ENCODE peak calls at places on chromosomes 12 and 14, in four cellular contexts. V is T-helper 2 cell, B is left ventricle myocardium superior, Y is A549. R is an unnamed sample.
A peak's percentile ranks its signal among the peaks of the same experiment; 100 is the strongest.

GRCh38 chr14:92035890-92036289 is 4.0 kb downstream of the TRIP11 start:
- DNase-seq in V (no peak), B (no peak), Y (no peak), R (no peak)

GRCh38 chr12:40336573-40337199 is 111.9 kb downstream of the LRRK2 start:
- DNase-seq in V (no peak), B (no peak), Y (peak; percentile 27), R (peak; percentile 2)

GRCh38 chr14:104358528-104359300 is 220.3 kb downstream of the KIF26A start:
- DNase-seq in V (no peak), B (peak; percentile 24), Y (no peak), R (no peak)

GRCh38 chr12:93614917-93615596 is 42.6 kb downstream of the SOCS2 start:
- DNase-seq in V (no peak), B (no peak), Y (no peak), R (no peak)

GRCh38 chr12:114747156-114747555 is 63.2 kb upstream of the TBX3 start:
- DNase-seq in V (no peak), B (no peak), Y (no peak), R (no peak)

GRCh38 chr12:129696952-129697351 is 206.9 kb downstream of the TMEM132D start:
- DNase-seq in V (no peak), B (no peak), Y (peak; percentile 9), R (no peak)

GRCh38 chr12:47946413-47947107 is 16.8 kb upstream of the TMEM106C start:
- DNase-seq in V (no peak), B (no peak), Y (no peak), R (no peak)

GRCh38 chr12:116863275-116863767 is 17.9 kb downstream of the HRK start:
- DNase-seq in V (no peak), B (no peak), Y (peak; percentile 65), R (peak; percentile 52)

GRCh38 chr12:42921741-42922511 is 332.4 kb upstream of the PRICKLE1 start:
- DNase-seq in V (no peak), B (no peak), Y (peak; percentile 18), R (no peak)

GRCh38 chr14:102509744-102510615 is at the start of gene ANKRD9:
- DNase-seq in V (peak; percentile 77), B (peak; percentile 98), Y (peak; percentile 93), R (peak; percentile 85)

GRCh38 chr12:100995201-100995600 is 200.6 kb downstream of the ANO4 start:
- DNase-seq in V (no peak), B (no peak), Y (no peak), R (no peak)

GRCh38 chr12:4530982-4531586 is 7.6 kb upstream of the RAD51AP1 start:
- DNase-seq in V (no peak), B (no peak), Y (no peak), R (no peak)

GRCh38 chr14:94598506-94598815 is 13.7 kb upstream of the SERPINA3 start:
- DNase-seq in V (no peak), B (no peak), Y (no peak), R (no peak)

GRCh38 chr12:121657305-121658008 is 12.0 kb downstream of the MORN3 start:
- DNase-seq in V (no peak), B (no peak), Y (no peak), R (no peak)

GRCh38 chr12:29492884-29493283 is 4.6 kb downstream of the OVCH1 start:
- DNase-seq in V (no peak), B (no peak), Y (no peak), R (no peak)

GRCh38 chr14:67512463-67513134 is 20.5 kb upstream of the PLEKHH1 start:
- DNase-seq in V (no peak), B (no peak), Y (no peak), R (no peak)

GRCh38 chr12:50637870-50638481 is 125.9 kb upstream of the ATF1 start:
- DNase-seq in V (no peak), B (no peak), Y (peak; percentile 54), R (peak; percentile 40)

GRCh38 chr12:1612196-1612595 is 16.8 kb upstream of the WNT5B start:
- DNase-seq in V (no peak), B (no peak), Y (no peak), R (no peak)

GRCh38 chr12:46473634-46474201 is 101.1 kb upstream of the SLC38A2 start:
- DNase-seq in V (no peak), B (peak; percentile 63), Y (peak; percentile 96), R (peak; percentile 95)

GRCh38 chr12:30739020-30739419 is 15.7 kb downstream of the CAPRIN2 start:
- DNase-seq in V (no peak), B (no peak), Y (no peak), R (no peak)

GRCh38 chr14:103023881-103024473 is 33.4 kb downstream of the CDC42BPB start:
- DNase-seq in V (no peak), B (no peak), Y (no peak), R (no peak)

GRCh38 chr12:77946541-77947021 is 115.9 kb downstream of the NAV3 start:
- DNase-seq in V (no peak), B (no peak), Y (no peak), R (no peak)

GRCh38 chr12:93441111-93441616 is 583 bp downstream of the UBE2N start:
- DNase-seq in V (peak; percentile 25), B (peak; percentile 60), Y (peak; percentile 23), R (no peak)

GRCh38 chr12:63848450-63848849 is 4.0 kb downstream of the SRGAP1 start:
- DNase-seq in V (no peak), B (no peak), Y (no peak), R (no peak)